ENCODE peak calls at places on chromosome 20, in seven cellular contexts. Y is GM12865, D is GM10248, J is kidney, F is HFFc6, N is neural crest cell, I is HFF-Myc. G is an unnamed sample.
A peak's percentile ranks its signal among the peaks of the same experiment; 100 is the strongest.

GRCh38 chr20:15818651-15819071 is 754.6 kb downstream of the KIF16B start:
- DNase-seq in Y (no peak), D (no peak), J (no peak), F (no peak), N (no peak), I (no peak), G (no peak)

GRCh38 chr20:53748821-53749402 is 155.3 kb upstream of the ZNF217 start:
- DNase-seq in Y (peak; percentile 60), D (no peak), J (no peak), F (peak; percentile 64), N (no peak), I (no peak), G (no peak)

GRCh38 chr20:58911970-58912369 is 59.5 kb downstream of the GNAS start:
- DNase-seq in Y (no peak), D (no peak), J (no peak), F (no peak), N (no peak), I (no peak), G (no peak)

GRCh38 chr20:2130062-2130591 is 28.5 kb downstream of the STK35 start:
- DNase-seq in Y (no peak), D (no peak), J (no peak), F (no peak), N (no peak), I (no peak), G (no peak)

GRCh38 chr20:38427655-38428023 is 7.5 kb downstream of the SNHG17 start:
- DNase-seq in Y (no peak), D (no peak), J (no peak), F (no peak), N (no peak), I (no peak), G (no peak)

GRCh38 chr20:58708246-58708931 is 15.8 kb downstream of the NPEPL1 start:
- DNase-seq in Y (no peak), D (no peak), J (peak; percentile 70), F (no peak), N (peak; percentile 0), I (no peak), G (no peak)

GRCh38 chr20:60046011-60046413 is 87.8 kb downstream of the CDH26 start:
- DNase-seq in Y (no peak), D (no peak), J (no peak), F (peak; percentile 71), N (no peak), I (peak; percentile 49), G (no peak)

GRCh38 chr20:35739294-35740163 is 2.5 kb downstream of the RBM39 start:
- DNase-seq in Y (peak; percentile 34), D (no peak), J (no peak), F (peak; percentile 66), N (no peak), I (no peak), G (no peak)

GRCh38 chr20:35405775-35406174 is 6.0 kb downstream of the UQCC1 start:
- DNase-seq in Y (no peak), D (no peak), J (no peak), F (no peak), N (no peak), I (no peak), G (no peak)

GRCh38 chr20:31542201-31542842 is 28.1 kb downstream of the HM13 start:
- DNase-seq in Y (no peak), D (no peak), J (peak; percentile 44), F (peak; percentile 39), N (no peak), I (no peak), G (no peak)

GRCh38 chr20:36128463-36129176 is 25.9 kb upstream of the EPB41L1 start:
- DNase-seq in Y (no peak), D (no peak), J (no peak), F (peak; percentile 83), N (no peak), I (peak; percentile 49), G (peak; percentile 32)

GRCh38 chr20:34971038-34971872 is 15.6 kb downstream of the MYH7B start:
- DNase-seq in Y (no peak), D (no peak), J (no peak), F (no peak), N (no peak), I (no peak), G (no peak)

GRCh38 chr20:38109657-38110524 is 55.2 kb downstream of the TGM2 start:
- DNase-seq in Y (no peak), D (no peak), J (no peak), F (peak; percentile 96), N (no peak), I (peak; percentile 72), G (no peak)

GRCh38 chr20:41076776-41077175 is 48.2 kb downstream of the TOP1 start:
- DNase-seq in Y (no peak), D (no peak), J (no peak), F (no peak), N (no peak), I (no peak), G (no peak)

GRCh38 chr20:51327251-51327841 is 215.2 kb downstream of the NFATC2 start:
- DNase-seq in Y (no peak), D (no peak), J (no peak), F (peak; percentile 84), N (no peak), I (no peak), G (no peak)

GRCh38 chr20:15673206-15673605 is 900.0 kb downstream of the KIF16B start:
- DNase-seq in Y (no peak), D (no peak), J (no peak), F (peak; percentile 85), N (no peak), I (peak; percentile 67), G (no peak)

GRCh38 chr20:53999077-53999476 is 71.3 kb downstream of the BCAS1 start:
- DNase-seq in Y (no peak), D (no peak), J (no peak), F (no peak), N (no peak), I (no peak), G (no peak)

GRCh38 chr20:16692442-16692841 is 37.4 kb upstream of the SNRPB2 start:
- DNase-seq in Y (no peak), D (no peak), J (no peak), F (no peak), N (no peak), I (no peak), G (no peak)

GRCh38 chr20:58619847-58620431 is 31.1 kb upstream of the STX16 start:
- DNase-seq in Y (peak; percentile 35), D (no peak), J (peak; percentile 33), F (no peak), N (no peak), I (no peak), G (no peak)

GRCh38 chr20:10316582-10316981 is 98.0 kb downstream of the SNAP25 start:
- DNase-seq in Y (peak; percentile 40), D (no peak), J (no peak), F (no peak), N (no peak), I (no peak), G (no peak)
- TF ChIP-seq CTCF in Y (peak; percentile 27), D (no peak), J (peak; percentile 6), F (peak; percentile 69), N (peak; percentile 44), I (peak; percentile 35), G (peak; percentile 22)

DNA sequence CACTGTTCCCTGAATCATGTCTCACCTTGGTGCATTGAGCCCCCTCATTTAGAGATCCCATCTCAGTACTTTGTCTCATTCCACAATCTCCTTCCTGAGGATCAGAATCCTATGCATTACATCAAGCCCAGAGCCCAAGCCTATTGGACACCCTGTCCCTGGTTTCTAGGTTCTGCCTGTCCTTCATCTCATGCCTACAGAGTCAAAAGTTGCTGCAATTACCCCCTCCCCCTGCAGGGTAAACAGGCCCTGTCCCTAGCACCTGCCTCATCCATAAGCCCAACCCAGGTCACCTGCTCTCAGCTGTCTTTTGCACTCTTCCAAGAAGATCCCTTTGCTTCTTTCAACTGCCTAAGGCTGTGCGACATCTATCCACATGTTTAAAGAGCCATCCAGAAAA is 93.9 kb downstream of the SPTLC3 start:
- DNase-seq in Y (no peak), D (no peak), J (no peak), F (no peak), N (no peak), I (no peak), G (no peak)
- TF ChIP-seq CTCF in Y (no peak), D (no peak), J (no peak), F (no peak), N (no peak), I (no peak), G (no peak)

DNA sequence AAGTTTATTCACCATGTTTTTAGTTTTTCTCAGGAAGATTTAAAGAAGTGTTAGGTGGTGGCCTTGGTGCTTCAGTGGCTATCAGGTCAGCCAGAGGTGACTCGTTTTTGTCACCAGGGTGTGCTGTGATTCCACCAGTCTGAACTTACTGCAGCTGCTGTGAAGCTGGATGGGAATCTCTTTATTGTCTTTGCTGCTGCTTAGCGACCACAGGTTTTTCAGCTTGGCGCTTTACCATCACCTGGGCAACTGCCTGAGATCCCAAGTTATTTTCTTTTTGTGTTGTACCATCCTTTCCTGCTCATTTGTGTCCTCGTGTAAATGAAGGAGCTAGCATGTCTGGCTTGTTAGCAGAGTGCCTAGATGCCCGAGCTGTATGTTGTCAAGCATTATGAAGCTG is 146.9 kb downstream of the MACROD2 start:
- DNase-seq in Y (peak; percentile 63), D (no peak), J (no peak), F (no peak), N (peak; percentile 56), I (peak; percentile 21), G (peak; percentile 57)
- TF ChIP-seq CTCF in Y (peak; percentile 52), D (peak; percentile 28), J (peak; percentile 49), F (peak; percentile 47), N (peak; percentile 86), I (peak; percentile 37), G (peak; percentile 29)

GRCh38 chr20:4441191-4441590 is 280.5 kb upstream of the PRND start:
- DNase-seq in Y (no peak), D (no peak), J (no peak), F (no peak), N (no peak), I (no peak), G (no peak)

GRCh38 chr20:4443016-4443415 is 278.7 kb upstream of the PRND start:
- DNase-seq in Y (no peak), D (no peak), J (no peak), F (no peak), N (no peak), I (no peak), G (no peak)

GRCh38 chr20:4437131-4437530 is 284.6 kb upstream of the PRND start:
- DNase-seq in Y (no peak), D (no peak), J (no peak), F (no peak), N (no peak), I (no peak), G (no peak)

GRCh38 chr20:4441871-4442270 is 279.8 kb upstream of the PRND start:
- DNase-seq in Y (no peak), D (no peak), J (no peak), F (no peak), N (no peak), I (no peak), G (no peak)

DNA sequence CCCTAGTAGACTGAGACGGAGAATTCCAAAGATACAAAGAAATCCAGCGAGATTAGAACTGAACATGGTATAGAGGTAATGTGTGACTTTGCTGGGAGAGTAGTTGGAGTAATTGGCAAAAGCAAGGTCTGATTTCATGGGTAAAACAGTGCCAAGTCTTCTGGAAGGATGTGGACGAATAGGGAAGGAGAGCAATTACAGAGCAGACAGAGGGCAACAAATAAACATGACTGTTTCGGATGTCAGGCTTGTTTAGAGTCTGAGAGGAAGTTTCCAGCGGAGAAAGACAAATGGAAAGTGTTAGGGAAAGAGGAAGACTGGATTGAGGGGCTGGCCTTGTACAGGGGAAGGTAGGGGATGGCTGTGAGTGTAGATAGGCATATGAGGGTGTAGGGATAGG is 282.2 kb upstream of the PRND start:
- DNase-seq in Y (no peak), D (no peak), J (no peak), F (no peak), N (no peak), I (no peak), G (no peak)
- TF ChIP-seq CTCF in Y (no peak), D (no peak), J (no peak), F (no peak), N (no peak), I (no peak), G (no peak)